ENCODE peak calls at places on chromosomes 6 and 20, in five cellular contexts. S is transverse colon, Y is GM23248, K is ascending aorta, I is Panc1. U is an unnamed sample.

GRCh38 chr6:140671926-140672325 is 1297.5 kb upstream of the CITED2 start:
- DNase-seq in S (no peak), Y (no peak), K (no peak), I (no peak), U (no peak)

GRCh38 chr6:44431118-44431725 is 43.7 kb downstream of the CDC5L start:
- DNase-seq in S (peak; percentile 41), Y (peak; percentile 80), K (no peak), I (no peak), U (no peak)

GRCh38 chr6:156534594-156534993 is 242.6 kb upstream of the ARID1B start:
- DNase-seq in S (no peak), Y (no peak), K (no peak), I (no peak), U (no peak)

GRCh38 chr6:107821591-107821990 is 2.5 kb downstream of the SCML4 start:
- DNase-seq in S (no peak), Y (no peak), K (no peak), I (no peak), U (no peak)

GRCh38 chr6:150895898-150896632 is 30.6 kb downstream of the MTHFD1L start:
- DNase-seq in S (no peak), Y (no peak), K (no peak), I (no peak), U (no peak)

GRCh38 chr20:7375905-7376304 is 564.4 kb downstream of the HAO1 start:
- DNase-seq in S (no peak), Y (peak; percentile 19), K (no peak), I (no peak), U (no peak)

GRCh38 chr20:14865731-14866130 is 528.3 kb upstream of the FLRT3 start:
- DNase-seq in S (no peak), Y (no peak), K (no peak), I (no peak), U (no peak)

GRCh38 chr20:49272654-49273053 is 5.2 kb downstream of the ZNFX1 start:
- DNase-seq in S (no peak), Y (no peak), K (no peak), I (no peak), U (no peak)

GRCh38 chr6:16700202-16700997 is 60.9 kb downstream of the ATXN1 start:
- DNase-seq in S (peak; percentile 28), Y (no peak), K (no peak), I (no peak), U (no peak)

GRCh38 chr20:13298692-13299373 is 77.8 kb downstream of the ISM1 start:
- DNase-seq in S (no peak), Y (no peak), K (no peak), I (no peak), U (no peak)

GRCh38 chr6:127022297-127022696 is 96.2 kb upstream of the RSPO3 start:
- DNase-seq in S (peak; percentile 39), Y (peak; percentile 23), K (no peak), I (no peak), U (no peak)

GRCh38 chr20:50348118-50348517 is 157.5 kb downstream of the CEBPB start:
- DNase-seq in S (no peak), Y (no peak), K (no peak), I (no peak), U (no peak)

GRCh38 chr20:63051911-63052310 is 45.1 kb upstream of the BHLHE23 start:
- DNase-seq in S (no peak), Y (no peak), K (no peak), I (no peak), U (no peak)

GRCh38 chr20:50039706-50040431 is 57.1 kb downstream of the SNAI1 start:
- DNase-seq in S (no peak), Y (no peak), K (no peak), I (no peak), U (no peak)

GRCh38 chr6:35451354-35452185 is 568 bp upstream of the FANCE start:
- DNase-seq in S (peak; percentile 30), Y (no peak), K (no peak), I (no peak), U (no peak)

GRCh38 chr6:148395583-148396101 is 53.0 kb downstream of the SASH1 start:
- DNase-seq in S (no peak), Y (peak; percentile 39), K (no peak), I (no peak), U (no peak)

GRCh38 chr6:170189236-170189635 is 101.6 kb downstream of the DLL1 start:
- DNase-seq in S (no peak), Y (no peak), K (no peak), I (no peak), U (no peak)

GRCh38 chr6:11023032-11023431 is 21.1 kb downstream of the ELOVL2 start:
- DNase-seq in S (no peak), Y (no peak), K (no peak), I (no peak), U (no peak)

GRCh38 chr6:30819287-30819917 is 64.9 kb upstream of the DDR1 start:
- DNase-seq in S (no peak), Y (peak; percentile 87), K (no peak), I (no peak), U (no peak)

GRCh38 chr6:155158044-155158843 is 105.6 kb upstream of the CLDN20 start:
- DNase-seq in S (no peak), Y (peak; percentile 75), K (no peak), I (no peak), U (no peak)

GRCh38 chr20:11395581-11395980 is 522.1 kb upstream of the BTBD3 start:
- DNase-seq in S (no peak), Y (peak; percentile 83), K (no peak), I (no peak), U (no peak)

GRCh38 chr6:134921276-134921979 is 28.5 kb downstream of the ALDH8A1 start:
- DNase-seq in S (no peak), Y (no peak), K (no peak), I (no peak), U (no peak)

GRCh38 chr6:138655828-138656227 is 117.7 kb upstream of the CCDC28A start:
- DNase-seq in S (no peak), Y (no peak), K (no peak), I (no peak), U (no peak)

GRCh38 chr6:153129873-153130514 is 1.1 kb downstream of the RGS17 start:
- DNase-seq in S (no peak), Y (peak; percentile 61), K (no peak), I (no peak), U (no peak)

GRCh38 chr6:170089937-170090335 is 200.9 kb downstream of the DLL1 start:
- DNase-seq in S (peak; percentile 6), Y (no peak), K (no peak), I (no peak), U (no peak)

DNA sequence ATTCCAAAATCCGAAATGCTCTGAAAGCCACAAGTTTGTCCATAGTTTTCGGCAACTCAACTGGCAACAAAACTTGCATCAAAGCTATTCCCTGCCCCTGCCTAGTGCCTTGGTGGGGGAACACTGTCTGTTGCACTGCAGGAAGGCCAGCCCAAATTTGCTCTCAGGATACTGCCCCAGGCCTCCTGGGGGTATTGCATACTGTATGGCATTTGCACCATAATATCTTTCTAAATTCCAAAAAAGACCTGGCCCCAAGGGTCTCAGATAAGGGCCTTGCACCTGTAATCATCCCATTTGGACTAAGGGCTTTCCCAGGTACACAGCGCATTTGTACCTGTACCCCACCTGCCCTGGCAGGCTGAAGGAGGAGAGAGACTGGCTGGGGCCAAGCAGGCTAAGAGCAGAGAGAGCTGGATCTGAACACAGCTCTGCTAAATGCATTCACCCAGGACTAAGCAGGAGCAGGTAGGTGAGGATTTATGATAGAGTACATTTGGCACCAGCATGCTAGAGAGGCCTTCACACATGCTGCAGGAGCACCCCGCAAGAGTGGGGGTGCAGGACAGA is 4.0 kb upstream of the GRM4 start:
- DNase-seq in S (no peak), Y (no peak), K (no peak), I (no peak), U (no peak)
- H3K27me3 ChIP-seq in S (peaks cover 90% of the 10 kb centered on the region), Y (peaks cover 29% of the 10 kb centered on the region), K (peaks cover 10% of the 10 kb centered on the region), I (no peaks in the 10 kb centered on the region), U (peaks cover 72% of the 10 kb centered on the region)

DNA sequence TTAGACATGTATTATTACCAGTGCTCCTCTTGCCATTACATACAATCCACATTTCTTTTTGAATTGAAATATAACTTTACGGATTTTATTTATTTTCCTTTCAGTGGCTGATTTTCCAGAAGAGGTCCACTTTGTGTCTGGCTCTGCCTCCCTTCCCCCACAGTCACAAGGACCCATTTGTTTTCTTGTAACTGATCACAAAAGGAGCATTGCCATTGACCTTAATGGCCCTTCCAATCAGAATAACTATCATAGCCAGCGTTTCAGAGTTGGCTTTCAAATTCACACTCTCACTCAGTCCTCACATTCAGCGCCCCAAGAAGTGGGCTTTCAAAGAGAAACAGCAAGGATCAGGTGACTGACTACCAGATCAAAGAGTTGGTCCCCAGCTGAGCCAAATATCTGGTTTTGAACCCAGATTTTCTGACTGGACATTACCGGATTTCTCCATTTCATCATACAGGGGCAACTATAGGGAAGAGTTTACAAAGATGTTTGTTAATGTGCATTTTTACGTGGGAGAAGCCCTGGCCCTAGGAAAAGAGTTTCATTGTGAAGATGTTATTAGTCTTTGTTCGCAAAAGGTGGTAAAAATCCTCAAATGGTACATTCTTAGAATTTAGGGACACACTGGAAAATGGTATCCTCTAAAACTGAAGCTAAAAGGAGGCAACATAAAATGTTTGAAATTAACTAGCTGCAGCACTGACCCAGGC is 2.0 kb upstream of the SLC22A23 start:
- DNase-seq in S (no peak), Y (no peak), K (no peak), I (no peak), U (no peak)
- H3K4me3 ChIP-seq in S (no peak overlapping the region), Y (no peak overlapping the region), K (no peak overlapping the region), I (no peak overlapping the region), U (no peak overlapping the region)

GRCh38 chr6:133896344-133896721 is 7.4 kb downstream of the TCF21 start:
- DNase-seq in S (no peak), Y (no peak), K (no peak), I (no peak), U (no peak)
- H3K27me3 ChIP-seq in S (peaks cover 68% of the 10 kb centered on the region), Y (peaks cover 42% of the 10 kb centered on the region), K (peaks cover 22% of the 10 kb centered on the region), I (peaks cover 46% of the 10 kb centered on the region), U (peaks cover 37% of the 10 kb centered on the region)

DNA sequence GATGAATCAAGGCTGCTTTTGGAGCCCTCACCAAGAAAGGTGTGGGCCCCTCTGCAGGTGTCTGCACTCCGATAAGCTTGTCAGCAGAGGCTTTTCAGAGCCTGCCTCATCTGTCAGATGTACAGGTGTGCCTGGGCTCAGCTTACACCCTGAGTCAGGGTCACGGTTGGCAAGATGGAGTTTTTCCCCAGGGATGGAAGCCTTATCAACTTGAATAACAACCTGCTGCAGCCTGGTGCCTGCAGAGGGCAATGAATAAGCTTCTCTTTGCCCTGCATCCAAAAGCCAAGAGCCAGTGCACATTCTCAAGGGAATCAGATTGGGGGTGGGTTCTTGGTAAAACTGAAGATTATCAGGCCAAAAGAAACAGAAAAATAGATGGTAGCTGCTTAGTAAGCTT is 427.1 kb downstream of the CD83 start:
- DNase-seq in S (no peak), Y (no peak), K (no peak), I (no peak), U (no peak)
- H3K4me3 ChIP-seq in S (no peak overlapping the region), Y (no peak overlapping the region), K (no peak overlapping the region), I (no peak overlapping the region), U (no peak overlapping the region)

DNA sequence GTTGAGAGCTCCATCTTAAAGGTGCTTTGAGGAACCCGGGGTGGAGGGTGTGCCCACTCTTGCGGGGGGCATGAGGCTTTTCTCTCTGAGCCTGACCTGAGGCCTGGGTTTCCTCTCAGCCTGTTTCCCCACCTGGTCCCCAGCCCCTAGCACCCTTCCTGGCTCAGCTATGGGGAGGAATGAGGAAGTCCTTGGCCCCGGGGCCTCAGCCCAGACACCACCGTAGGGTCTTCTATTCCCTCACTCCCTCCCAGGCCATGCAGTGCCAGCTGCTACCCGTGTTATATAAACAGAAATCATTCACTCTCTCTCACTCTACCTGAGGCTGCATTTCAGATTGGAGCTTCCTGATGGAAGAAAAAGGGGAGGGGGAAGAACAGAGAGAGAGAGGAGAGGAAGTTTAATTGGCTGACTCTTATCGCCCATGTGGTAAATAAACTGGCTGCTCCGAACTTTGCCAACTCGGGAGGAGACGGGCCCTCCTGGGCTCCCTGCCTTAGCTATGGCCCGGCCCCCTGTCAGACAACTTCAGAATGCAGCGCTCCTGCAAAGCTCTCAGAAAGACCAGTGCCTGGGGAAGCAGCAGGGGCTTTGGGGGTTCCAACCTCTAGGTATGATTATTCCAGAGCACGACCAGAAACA is 2.8 kb downstream of the CDH22 start:
- DNase-seq in S (no peak), Y (no peak), K (no peak), I (no peak), U (no peak)
- H3K27me3 ChIP-seq in S (peaks cover 88% of the 10 kb centered on the region), Y (peaks cover 63% of the 10 kb centered on the region), K (peaks cover 7% of the 10 kb centered on the region), I (peaks cover 20% of the 10 kb centered on the region), U (peaks cover 51% of the 10 kb centered on the region)